ENCODE peak calls at places on chromosomes 13 and 19, in five cellular contexts. X is A549, D is HepG2, S is K562, M is H1. U is an unnamed sample.

GRCh38 chr13:26372747-26373146 is 118.8 kb downstream of the CDK8 start:
- DNase-seq in S (no peak), D (no peak), X (no peak), M (no peak), U (no peak)

GRCh38 chr13:35838356-35838755 is 292.8 kb downstream of the DCLK1 start:
- DNase-seq in D (no peak), M (no peak), S (no peak), X (no peak), U (peak; percentile 89)

GRCh38 chr13:98549006-98549727 is 27.7 kb downstream of the STK24 start:
- DNase-seq in M (no peak), D (peak; percentile 28), X (no peak), S (no peak), U (no peak)

GRCh38 chr19:16111160-16111908 is at the start of gene RAB8A:
- DNase-seq in D (peak; percentile 97), M (peak; percentile 100), S (peak; percentile 97), X (peak; percentile 98), U (peak; percentile 100)

GRCh38 chr13:80132741-80133601 is 208.0 kb downstream of the SPRY2 start:
- DNase-seq in S (no peak), M (no peak), X (peak; percentile 81), D (peak; percentile 0), U (peak; percentile 84)

GRCh38 chr13:52348983-52349780 is 56.8 kb downstream of the THSD1 start:
- DNase-seq in D (no peak), S (no peak), X (peak; percentile 56), M (no peak), U (peak; percentile 51)

GRCh38 chr19:49338691-49339363 is 3.6 kb downstream of the CD37 start:
- DNase-seq in S (peak; percentile 98), X (peak; percentile 54), M (peak; percentile 99), D (no peak), U (peak; percentile 52)

GRCh38 chr19:48815870-48816501 is 5.2 kb upstream of the BCAT2 start:
- DNase-seq in X (peak; percentile 81), S (no peak), D (peak; percentile 86), M (no peak), U (no peak)

GRCh38 chr19:15421136-15421535 is 2.3 kb upstream of the AKAP8L start:
- DNase-seq in D (no peak), X (no peak), S (no peak), M (no peak), U (no peak)

GRCh38 chr19:53328967-53329366 is 4.6 kb upstream of the ZNF845 start:
- DNase-seq in S (peak; percentile 47), M (no peak), D (no peak), X (no peak), U (no peak)

GRCh38 chr19:8116437-8117293 is 32.7 kb downstream of the FBN3 start:
- DNase-seq in M (no peak), S (peak; percentile 10), X (no peak), D (no peak), U (no peak)

GRCh38 chr19:33175886-33176669 is 18.1 kb upstream of the LRP3 start:
- DNase-seq in X (peak; percentile 75), D (peak; percentile 61), M (peak; percentile 55), S (no peak), U (no peak)

GRCh38 chr13:42049454-42049780 is 969 bp downstream of the DGKH start:
- DNase-seq in S (no peak), M (no peak), D (no peak), X (no peak), U (no peak)
- TF ChIP-seq POLR2A in S (no peak), M (no peak), D (no peak), X (no peak), U (no peak)

GRCh38 chr13:74047925-74048324 is 86.3 kb downstream of the KLF12 start:
- DNase-seq in X (peak; percentile 33), S (no peak), D (no peak), M (no peak), U (peak; percentile 15)
- TF ChIP-seq JUN in X (no peak), S (no peak), D (no peak), M (no peak), U (no peak)

DNA sequence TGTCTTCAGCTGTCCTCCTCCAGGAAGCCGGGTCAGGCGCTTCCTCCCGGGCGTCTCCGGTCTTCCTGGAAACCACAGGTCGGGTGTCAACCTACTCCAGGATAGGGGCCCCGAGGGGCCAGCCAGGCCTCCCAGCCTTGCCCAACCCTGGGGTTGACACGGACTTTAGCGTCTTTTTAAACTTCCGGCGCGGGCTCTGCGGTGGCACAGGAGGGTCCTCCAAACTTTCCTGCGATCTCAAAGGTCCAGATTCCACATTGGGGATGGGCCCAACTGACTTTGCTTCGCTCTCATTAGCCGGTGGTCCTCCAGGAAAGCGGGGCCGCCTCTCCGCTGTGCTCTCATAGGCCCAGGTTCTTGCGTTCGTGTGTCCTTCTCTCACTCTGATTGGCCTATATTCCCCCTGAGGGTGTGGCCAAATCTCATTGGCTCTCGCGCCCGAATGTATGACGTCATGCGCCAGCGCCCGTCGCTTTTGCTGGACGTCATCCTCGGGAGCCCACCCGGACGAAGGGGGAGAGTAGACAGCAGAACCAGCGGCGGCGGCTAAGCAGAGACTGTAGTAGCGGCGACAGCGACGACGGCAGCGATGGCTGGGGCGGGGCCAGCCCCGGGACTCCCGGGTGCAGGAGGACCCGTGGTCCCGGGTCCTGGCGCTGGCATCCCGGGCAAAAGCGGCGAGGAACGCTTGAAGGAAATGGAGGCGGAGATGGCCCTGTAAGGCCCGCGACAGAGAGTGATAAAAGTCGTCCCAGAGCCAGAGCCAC is at the start of gene RBM42:
- DNase-seq in M (peak; percentile 100), D (peak; percentile 99), X (peak; percentile 100), S (peak; percentile 97), U (peak; percentile 99)
- TF ChIP-seq POLR2A in M (no peak), D (peak; percentile 55), X (peak; percentile 57), S (peak; percentile 81), U (peak; percentile 33)

DNA sequence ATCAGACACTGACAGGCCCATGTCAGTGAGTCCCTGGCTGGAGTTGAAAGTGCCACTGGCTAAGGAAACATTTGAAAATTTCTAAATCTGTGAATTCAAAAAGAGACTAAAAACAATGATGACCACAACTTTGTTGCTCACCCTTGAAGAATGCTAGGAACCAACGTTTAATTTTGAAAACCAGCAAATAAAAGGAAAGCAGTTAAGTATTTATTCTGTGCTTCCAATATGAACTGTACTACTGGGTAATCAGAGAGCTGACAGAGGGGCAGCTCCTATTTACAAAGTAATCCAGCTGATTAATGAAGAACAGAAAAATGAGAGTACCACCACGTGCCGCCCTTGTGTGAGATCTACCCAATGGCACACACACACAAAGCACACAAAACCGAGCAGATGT is 44.7 kb upstream of the LATS2 start:
- DNase-seq in M (no peak), X (no peak), S (no peak), D (no peak), U (no peak)
- TF ChIP-seq JUN in M (no peak), X (no peak), S (no peak), D (no peak), U (no peak)

DNA sequence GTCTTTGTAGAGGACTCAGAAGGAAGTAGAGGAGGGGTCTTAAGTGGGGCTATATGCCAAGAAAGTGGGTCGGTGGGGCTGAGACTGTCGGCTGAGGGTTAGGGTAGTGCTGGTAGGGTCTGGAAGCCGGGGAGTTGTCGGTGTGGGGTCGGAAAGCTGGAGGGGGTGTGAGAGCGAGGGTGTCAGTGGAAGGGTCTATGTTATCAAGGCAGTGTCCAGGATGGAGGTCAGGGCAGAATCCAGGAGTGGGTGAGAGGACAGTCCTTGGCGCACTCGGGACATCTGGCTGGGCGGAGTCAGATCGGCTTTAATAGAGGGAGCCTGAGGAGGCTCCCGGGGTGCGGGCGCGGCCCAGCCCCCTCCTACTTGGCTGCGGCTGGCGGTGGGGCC is 1.7 kb downstream of the HSPB6 start:
- DNase-seq in D (no peak), S (no peak), X (no peak), M (no peak), U (no peak)
- TF ChIP-seq POLR2A in D (no peak), S (no peak), X (no peak), M (no peak), U (no peak)

DNA sequence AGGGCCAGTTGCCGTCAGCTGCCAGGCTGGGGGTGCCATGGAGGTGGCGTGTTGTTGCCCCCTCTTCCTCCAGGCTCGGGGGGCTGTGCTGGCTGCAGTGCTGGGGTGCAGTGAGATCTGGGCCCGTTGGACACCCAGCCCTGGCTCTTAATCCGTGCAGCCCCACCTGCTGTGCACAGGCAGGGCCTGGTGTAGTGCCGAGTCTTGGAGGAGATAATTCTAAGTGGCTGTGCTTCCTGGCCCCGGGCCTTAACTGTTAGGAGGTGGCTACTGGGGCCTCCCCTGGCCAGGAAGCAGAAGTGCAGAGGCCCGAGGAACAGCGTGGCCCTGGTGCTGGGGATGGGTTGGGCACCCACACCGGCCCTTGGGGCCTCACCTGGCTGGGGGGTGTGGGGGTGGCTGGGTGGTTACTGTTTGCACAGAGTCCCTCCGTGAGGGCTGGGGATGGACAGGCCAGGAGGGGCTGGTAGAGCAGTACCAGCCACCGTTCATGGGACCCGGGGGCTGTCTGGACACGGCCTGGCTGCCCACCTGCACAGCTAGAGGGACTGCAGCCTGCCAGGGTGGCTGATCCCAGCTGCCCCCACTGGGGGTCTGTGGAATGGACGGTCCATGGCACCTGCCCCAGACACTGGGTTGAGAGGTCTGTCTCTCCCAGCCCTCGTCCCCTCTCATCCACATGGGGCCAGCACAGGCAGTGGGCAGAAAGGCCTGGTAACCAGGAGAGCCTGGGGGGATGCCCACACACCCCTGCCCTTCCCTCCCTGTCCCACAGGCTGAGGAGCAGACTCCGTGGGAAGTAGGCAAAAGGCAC is 3.3 kb downstream of the GPX4 start:
- DNase-seq in X (peak; percentile 86), M (no peak), D (peak; percentile 20), S (no peak), U (no peak)
- TF ChIP-seq JUN in X (no peak), M (no peak), D (no peak), S (no peak), U (no peak)

DNA sequence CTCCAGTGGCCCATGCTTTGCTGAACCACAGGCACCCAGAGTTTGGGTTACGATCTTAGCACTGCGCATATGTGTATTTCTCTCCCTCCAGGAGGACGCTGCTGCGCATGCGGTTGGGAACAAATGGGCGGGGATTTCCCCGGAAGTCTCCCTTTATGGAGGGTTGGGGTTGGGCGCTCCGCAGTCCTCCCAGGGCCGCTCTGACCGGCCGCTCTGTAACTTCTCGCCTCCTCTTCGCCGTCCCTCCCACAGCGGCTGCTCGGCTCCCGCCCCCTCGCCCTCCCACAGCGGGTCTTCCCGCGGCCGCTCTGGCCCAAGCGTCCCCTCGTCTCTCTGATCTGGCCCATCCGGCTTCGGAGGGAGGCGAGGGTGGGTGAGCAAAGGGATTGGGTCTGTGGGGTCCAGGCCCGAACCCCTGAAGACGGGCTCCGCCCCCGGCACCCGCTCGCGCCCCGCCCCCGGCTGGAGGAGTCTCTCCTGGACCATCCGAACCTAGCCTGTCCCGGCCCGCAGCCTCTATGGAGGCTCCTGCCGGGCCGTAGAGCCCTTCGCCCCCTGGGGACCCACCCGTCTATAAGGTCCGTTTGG is at the start of gene MEGF8:
- DNase-seq in X (peak; percentile 100), M (peak; percentile 96), D (peak; percentile 97), S (peak; percentile 97), U (peak; percentile 100)
- TF ChIP-seq POLR2A in X (peak; percentile 71), M (no peak), D (peak; percentile 43), S (peak; percentile 79), U (no peak)